ENCODE peak calls at places on chromosomes 7 and 10, in seven cellular contexts. N is gastrocnemius medialis; W is AG10803; M is CD8-positive, alpha-beta memory T cell; C is epithelial cell of esophagus; I is GM23338; R is ovary. Z is an unnamed sample.

GRCh38 chr10:121974019-121974534 is 940 bp downstream of the NSMCE4A start:
- DNase-seq in M (no peak), C (no peak), W (no peak), N (no peak), R (no peak), I (peak; percentile 19), Z (no peak)

GRCh38 chr7:159144756-159145543 is at the start of gene VIPR2:
- DNase-seq in M (no peak), C (no peak), W (no peak), R (peak; percentile 76), I (peak; percentile 87), N (no peak), Z (peak; percentile 88)

GRCh38 chr10:124564881-124565280 is 103.3 kb downstream of the LHPP start:
- DNase-seq in W (no peak), I (no peak), N (no peak), C (no peak), M (no peak), R (no peak), Z (peak; percentile 32)

GRCh38 chr7:76372984-76373833 is 14.4 kb upstream of the YWHAG start:
- DNase-seq in C (peak; percentile 92), R (no peak), W (peak; percentile 65), M (no peak), N (no peak), I (no peak), Z (no peak)

GRCh38 chr7:90262438-90262837 is 17.5 kb downstream of the CFAP69 start:
- DNase-seq in M (no peak), N (no peak), R (no peak), W (peak; percentile 58), I (peak; percentile 47), C (peak; percentile 51), Z (no peak)

GRCh38 chr7:1886361-1887064 is 216.4 kb downstream of the ELFN1 start:
- DNase-seq in C (peak; percentile 88), I (no peak), W (no peak), R (no peak), M (no peak), N (no peak), Z (no peak)

GRCh38 chr10:33376976-33377657 is 42.6 kb upstream of the NRP1 start:
- DNase-seq in I (no peak), R (no peak), M (no peak), N (no peak), C (peak; percentile 72), W (peak; percentile 77), Z (no peak)

GRCh38 chr10:13016413-13016812 is 14.9 kb upstream of the CCDC3 start:
- DNase-seq in R (no peak), W (no peak), N (no peak), C (no peak), I (peak; percentile 12), M (no peak), Z (peak; percentile 29)

GRCh38 chr10:130425881-130426435 is 289.8 kb downstream of the GLRX3 start:
- DNase-seq in M (no peak), W (no peak), N (no peak), R (no peak), C (no peak), I (no peak), Z (no peak)

GRCh38 chr7:27579565-27579964 is 83.1 kb downstream of the HIBADH start:
- DNase-seq in C (no peak), W (no peak), I (no peak), M (no peak), R (no peak), N (no peak), Z (no peak)

GRCh38 chr7:137633133-137633532 is 213.6 kb downstream of the DGKI start:
- DNase-seq in I (no peak), C (peak; percentile 38), R (no peak), W (peak; percentile 70), N (no peak), M (no peak), Z (no peak)

GRCh38 chr10:22976535-22976934 is 48.7 kb downstream of the ARMC3 start:
- DNase-seq in I (no peak), W (peak; percentile 20), R (no peak), C (no peak), N (no peak), M (no peak), Z (no peak)

GRCh38 chr7:30285067-30285530 is 702 bp downstream of the ZNRF2 start:
- DNase-seq in W (peak; percentile 35), I (peak; percentile 46), N (peak; percentile 33), M (peak; percentile 58), C (peak; percentile 37), R (peak; percentile 68), Z (peak; percentile 65)

GRCh38 chr7:47404005-47404404 is 177.9 kb downstream of the TNS3 start:
- DNase-seq in W (no peak), C (peak; percentile 75), I (no peak), R (no peak), N (peak; percentile 1), M (no peak), Z (no peak)

GRCh38 chr7:155341463-155341983 is 43.8 kb downstream of the INSIG1 start:
- DNase-seq in R (no peak), C (no peak), M (no peak), I (no peak), N (no peak), W (no peak), Z (no peak)

GRCh38 chr10:102421645-102422585 is 1.3 kb downstream of the FBXL15 start:
- DNase-seq in I (peak; percentile 62), C (peak; percentile 49), N (peak; percentile 53), W (no peak), R (peak; percentile 58), M (no peak), Z (peak; percentile 74)

DNA sequence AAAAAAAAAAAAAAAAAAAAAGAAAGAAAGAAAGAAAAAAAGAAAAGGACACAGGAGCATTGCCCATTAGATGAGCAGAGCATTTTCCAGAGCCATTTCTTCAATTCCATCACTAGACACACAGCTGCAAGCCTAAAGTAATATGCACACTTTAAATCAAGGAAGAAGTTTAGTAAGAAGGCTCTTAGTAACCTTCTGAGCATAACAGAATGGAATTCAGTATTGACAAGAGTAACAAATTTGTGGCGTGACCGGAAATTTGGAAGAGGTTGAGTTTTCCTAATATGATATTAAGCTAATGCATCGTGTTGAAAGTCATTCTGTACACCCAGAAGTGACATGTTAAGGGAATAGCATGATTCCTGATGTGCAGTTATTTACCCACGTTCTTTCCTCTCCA is 35.3 kb downstream of the SMURF1 start:
- DNase-seq in N (no peak), M (no peak), W (peak; percentile 89), R (no peak), C (peak; percentile 52), I (no peak), Z (no peak)
- H3K4me3 ChIP-seq in N (no peak overlapping the region), M (no peak overlapping the region), W (no peak overlapping the region), R (no peak overlapping the region), C (no peak overlapping the region), I (no peak overlapping the region), Z (no peak overlapping the region)

DNA sequence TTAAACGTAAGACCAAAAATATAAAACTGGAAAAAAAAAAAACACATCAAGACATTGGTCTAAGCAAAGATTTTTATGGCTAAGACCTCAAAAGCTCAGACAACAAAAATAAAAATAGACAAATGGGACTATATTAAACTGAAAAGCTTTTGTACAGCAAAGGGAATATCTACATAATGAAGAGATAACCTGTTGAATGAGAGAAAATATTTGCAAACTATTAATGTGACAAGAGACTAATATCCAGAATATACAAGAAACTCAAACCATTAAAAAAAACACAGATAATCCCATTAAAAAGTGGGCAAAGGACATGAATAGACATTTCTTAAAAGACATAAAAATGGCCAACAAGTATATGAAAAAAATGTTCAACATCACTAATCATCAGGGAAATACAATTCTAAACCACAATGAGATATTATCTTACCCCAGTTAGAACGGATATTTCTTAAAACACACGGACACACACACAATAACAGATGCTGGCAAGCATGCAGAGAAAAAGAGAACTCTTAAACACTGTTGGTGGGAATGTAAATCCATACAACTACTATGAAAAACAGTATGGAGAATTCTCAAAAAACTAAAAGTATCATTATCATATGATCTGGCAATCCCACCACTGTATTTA is 28.8 kb downstream of the CNOT4 start:
- DNase-seq in M (no peak), C (no peak), R (no peak), I (no peak), W (no peak), N (no peak), Z (no peak)
- H3K4me3 ChIP-seq in M (no peak overlapping the region), C (no peak overlapping the region), R (no peak overlapping the region), I (no peak overlapping the region), W (no peak overlapping the region), N (no peak overlapping the region), Z (no peak overlapping the region)

GRCh38 chr10:96661632-96662031 is 58.7 kb downstream of the PIK3AP1 start:
- DNase-seq in R (no peak), I (no peak), M (no peak), W (no peak), N (no peak), C (no peak), Z (no peak)

GRCh38 chr10:96666738-96667137 is 53.6 kb downstream of the PIK3AP1 start:
- DNase-seq in C (no peak), I (no peak), M (no peak), N (no peak), W (no peak), R (no peak), Z (no peak)

GRCh38 chr10:96664563-96664962 is 55.8 kb downstream of the PIK3AP1 start:
- DNase-seq in W (no peak), M (no peak), C (peak; percentile 6), R (no peak), I (no peak), N (no peak), Z (no peak)

GRCh38 chr10:96665306-96665705 is 55.0 kb downstream of the PIK3AP1 start:
- DNase-seq in R (no peak), C (peak; percentile 23), I (no peak), W (peak; percentile 68), N (no peak), M (no peak), Z (no peak)

DNA sequence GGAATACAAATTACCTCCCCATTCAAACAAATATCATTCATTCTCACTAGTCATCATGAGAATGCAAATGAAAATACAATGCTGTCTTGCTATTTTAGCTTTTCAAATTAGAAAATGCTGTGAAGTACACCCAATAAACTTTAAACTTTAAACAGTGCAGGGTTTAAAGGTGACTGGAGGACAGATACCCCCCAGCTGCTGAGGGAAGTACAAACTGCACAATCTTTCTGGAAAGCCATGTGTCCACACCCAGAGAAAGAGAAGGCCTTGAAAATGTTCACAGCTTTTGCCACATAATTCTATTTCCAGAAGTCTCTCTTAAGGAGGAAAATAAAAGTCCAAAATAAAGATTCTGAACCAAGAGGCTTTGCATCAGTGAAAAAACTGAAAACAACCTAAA is 56.5 kb downstream of the PIK3AP1 start:
- DNase-seq in N (no peak), C (no peak), R (no peak), W (no peak), M (no peak), I (no peak), Z (no peak)
- H3K4me3 ChIP-seq in N (no peak overlapping the region), C (no peak overlapping the region), R (no peak overlapping the region), W (no peak overlapping the region), M (no peak overlapping the region), I (no peak overlapping the region), Z (no peak overlapping the region)

GRCh38 chr7:149414171-149414570 is 46.7 kb downstream of the ZNF777 start:
- DNase-seq in N (no peak), R (no peak), M (no peak), I (no peak), C (no peak), W (no peak), Z (no peak)

GRCh38 chr7:149409889-149410288 is 51.0 kb downstream of the ZNF777 start:
- DNase-seq in W (no peak), N (no peak), I (no peak), M (no peak), R (no peak), C (no peak), Z (no peak)

GRCh38 chr7:149415391-149416068 is 45.3 kb downstream of the ZNF777 start:
- DNase-seq in I (no peak), M (no peak), C (peak; percentile 18), N (no peak), W (peak; percentile 13), R (no peak), Z (no peak)

GRCh38 chr7:149420006-149420405 is 40.9 kb downstream of the ZNF777 start:
- DNase-seq in W (no peak), R (no peak), I (no peak), N (no peak), C (no peak), M (no peak), Z (no peak)

GRCh38 chr7:149414745-149415390 is 46.0 kb downstream of the ZNF777 start:
- DNase-seq in W (peak; percentile 65), R (peak; percentile 64), C (peak; percentile 86), M (peak; percentile 56), N (peak; percentile 40), I (peak; percentile 90), Z (peak; percentile 80)
- H3K4me3 ChIP-seq in W (peak overlapping the region; percentile 26), R (peak overlapping the region; percentile 16), C (peak overlapping the region; percentile 4), M (no peak overlapping the region), N (peak overlapping the region; percentile 36), I (peak overlapping the region; percentile 65), Z (peak overlapping the region; percentile 64)

Z was measured in H7.